ENCODE peak calls at places on chromosomes 4 and X, in six cellular contexts. N, J, F, R, W and O are unnamed samples. For H3K9me3, the result is how much of the 10 kb centered on the place peaks cover.

GRCh38 chr4:175090116-175090515 is 172.0 kb downstream of the ADAM29 start:
- DNase-seq in N (no peak), J (no peak), F (no peak), R (no peak), W (no peak), O (no peak)

GRCh38 chrX:48896611-48897011 is 957 bp downstream of the TIMM17B start:
- DNase-seq in N (no peak), J (no peak), F (no peak), R (no peak), W (no peak), O (no peak)

GRCh38 chr4:93684571-93684970 is 144.0 kb upstream of the ATOH1 start:
- DNase-seq in N (no peak), J (no peak), F (no peak), R (no peak), W (no peak), O (no peak)

GRCh38 chr4:120844528-120844921 is 78.0 kb downstream of the PRDM5 start:
- DNase-seq in N (no peak), J (no peak), F (no peak), R (peak), W (no peak), O (no peak)

GRCh38 chrX:55717521-55718497 is at the start of gene RRAGB:
- DNase-seq in N (peak), J (peak), F (peak), R (peak), W (peak), O (peak)

GRCh38 chr4:170875868-170876267 is 786.1 kb upstream of the AADAT start:
- DNase-seq in N (peak), J (peak), F (no peak), R (no peak), W (no peak), O (no peak)

GRCh38 chrX:131746491-131746968 is 202.7 kb downstream of the OR13H1 start:
- DNase-seq in N (peak), J (no peak), F (peak), R (peak), W (no peak), O (peak)

GRCh38 chr4:59838236-59838635 is 1361.9 kb upstream of the ADGRL3 start:
- DNase-seq in N (no peak), J (no peak), F (no peak), R (no peak), W (no peak), O (no peak)

GRCh38 chr4:119124314-119124713 is 11.3 kb upstream of the MYOZ2 start:
- DNase-seq in N (no peak), J (no peak), F (no peak), R (no peak), W (no peak), O (no peak)

GRCh38 chr4:135383889-135384288 is 1182.3 kb upstream of the PABPC4L start:
- DNase-seq in N (no peak), J (no peak), F (no peak), R (no peak), W (no peak), O (no peak)

GRCh38 chr4:33061727-33062126 is 2341.6 kb downstream of the PCDH7 start:
- DNase-seq in N (no peak), J (no peak), F (no peak), R (no peak), W (no peak), O (no peak)

GRCh38 chr4:1411436-1412375 is 5.5 kb upstream of the NKX1-1 start:
- DNase-seq in N (no peak), J (no peak), F (peak), R (no peak), W (no peak), O (no peak)

GRCh38 chr4:44479731-44480130 is 31.1 kb upstream of the KCTD8 start:
- DNase-seq in N (no peak), J (no peak), F (no peak), R (no peak), W (no peak), O (no peak)

GRCh38 chr4:128812360-128812958 is 3.0 kb downstream of the JADE1 start:
- DNase-seq in N (peak), J (peak), F (no peak), R (no peak), W (no peak), O (peak)

GRCh38 chr4:30863031-30863430 is 142.9 kb downstream of the PCDH7 start:
- DNase-seq in N (no peak), J (no peak), F (no peak), R (no peak), W (no peak), O (no peak)

GRCh38 chr4:38154681-38155588 is 194.7 kb downstream of the PTTG2 start:
- DNase-seq in N (no peak), J (no peak), F (no peak), R (no peak), W (no peak), O (no peak)

GRCh38 chrX:112837531-112837930 is 3.1 kb downstream of the AMOT start:
- DNase-seq in N (no peak), J (no peak), F (no peak), R (no peak), W (no peak), O (no peak)

GRCh38 chr4:174658246-174658645 is 136.0 kb upstream of the HPGD start:
- DNase-seq in N (no peak), J (no peak), F (no peak), R (no peak), W (no peak), O (no peak)

GRCh38 chr4:19455850-19456602 is 795.7 kb upstream of the SLIT2 start:
- DNase-seq in N (peak), J (no peak), F (no peak), R (no peak), W (no peak), O (no peak)

GRCh38 chr4:3531306-3531886 is 826 bp downstream of the LRPAP1 start:
- DNase-seq in N (no peak), J (no peak), F (no peak), R (no peak), W (no peak), O (no peak)

GRCh38 chrX:64908121-64908520 is 68.1 kb downstream of the ZC4H2 start:
- DNase-seq in N (no peak), J (no peak), F (no peak), R (no peak), W (no peak), O (no peak)

GRCh38 chr4:113822555-113823290 is 61.2 kb upstream of the CAMK2D start:
- DNase-seq in N (no peak), J (no peak), F (no peak), R (peak), W (no peak), O (no peak)

GRCh38 chr4:48909697-48910096 is 3.1 kb upstream of the OCIAD2 start:
- DNase-seq in N (peak), J (no peak), F (peak), R (no peak), W (peak), O (peak)

GRCh38 chrX:74467656-74468055 is 46.4 kb downstream of the SLC16A2 start:
- DNase-seq in N (no peak), J (no peak), F (no peak), R (no peak), W (no peak), O (no peak)
- H3K9me3 ChIP-seq in N (under half), J (under half), F (under half), R (under half), W (under half), O (under half)

GRCh38 chr4:8600686-8601085 is 8.1 kb downstream of the CPZ start:
- DNase-seq in N (no peak), J (no peak), F (no peak), R (no peak), W (no peak), O (no peak)

GRCh38 chr4:8599091-8599460 is 6.5 kb downstream of the CPZ start:
- DNase-seq in N (no peak), J (no peak), F (no peak), R (no peak), W (no peak), O (no peak)

GRCh38 chr4:8598391-8599090 is 6.0 kb downstream of the CPZ start:
- DNase-seq in N (no peak), J (no peak), F (no peak), R (no peak), W (no peak), O (no peak)

GRCh38 chr4:8600266-8600665 is 7.7 kb downstream of the CPZ start:
- DNase-seq in N (no peak), J (no peak), F (no peak), R (no peak), W (no peak), O (no peak)

DNA sequence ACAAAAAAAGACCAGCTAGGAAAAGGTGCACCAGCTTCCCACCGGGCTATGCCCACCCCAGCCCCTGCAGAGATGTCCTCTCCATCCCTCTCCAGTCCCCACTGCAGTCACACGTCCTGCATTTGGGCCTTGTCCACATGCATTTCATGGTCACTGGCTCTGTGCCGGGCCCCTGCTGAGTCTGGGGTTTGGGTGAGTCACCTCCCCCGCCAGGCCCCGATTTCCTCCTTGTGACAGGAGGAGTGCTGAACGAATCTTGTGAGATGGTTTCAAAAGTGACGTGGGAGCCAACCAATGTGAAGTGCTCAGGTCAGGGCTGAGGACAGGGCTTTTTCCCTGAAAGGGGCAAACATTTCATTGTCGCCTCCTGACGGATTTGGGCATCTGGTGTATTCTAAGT is 7.1 kb downstream of the CPZ start:
- DNase-seq in N (peak), J (no peak), F (peak), R (no peak), W (no peak), O (no peak)
- TF ChIP-seq ZNF274 in N (no peak), J (no peak), F (no peak), R (no peak), W (no peak), O (no peak)

DNA sequence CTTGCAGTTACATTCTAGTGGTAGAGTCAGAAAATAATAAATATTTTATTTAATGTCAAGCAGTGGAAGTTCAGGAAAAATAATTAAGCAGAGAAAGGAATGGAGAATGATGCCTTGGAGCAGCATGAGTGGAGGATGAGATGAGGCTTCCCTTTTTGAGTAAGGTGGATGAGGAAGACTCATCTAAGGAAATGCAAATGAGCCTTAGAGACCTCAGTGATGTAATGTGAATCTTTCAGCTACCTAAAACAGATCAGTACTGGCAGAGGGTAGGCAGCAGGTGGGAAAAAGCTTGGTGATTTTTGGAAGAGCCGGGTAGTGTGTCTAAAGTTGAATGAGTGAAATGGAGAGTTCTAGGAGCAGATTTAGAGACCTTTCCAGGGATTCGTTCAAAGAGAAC is 118.2 kb downstream of the GRID2 start:
- DNase-seq in N (no peak), J (no peak), F (no peak), R (no peak), W (no peak), O (no peak)
- H3K9me3 ChIP-seq in N (under half), J (under half), F (under half), R (under half), W (under half), O (under half)

GRCh38 chrX:130176942-130177341 is 5.2 kb downstream of the RAB33A start:
- DNase-seq in N (no peak), J (no peak), F (no peak), R (no peak), W (no peak), O (no peak)
- TF ChIP-seq ZNF274 in N (no peak), J (no peak), F (no peak), R (no peak), W (no peak), O (no peak)

GRCh38 chrX:40009890-40010289 is 87.9 kb downstream of the BCOR start:
- DNase-seq in N (no peak), J (no peak), F (no peak), R (no peak), W (no peak), O (no peak)
- H3K9me3 ChIP-seq in N (under half), J (under half), F (under half), R (under half), W (under half), O (under half)

GRCh38 chr4:77473509-77473908 is 132.1 kb upstream of the CXCL13 start:
- DNase-seq in N (peak), J (peak), F (peak), R (no peak), W (no peak), O (peak)

GRCh38 chr4:77466430-77466829 is 139.2 kb upstream of the CXCL13 start:
- DNase-seq in N (no peak), J (no peak), F (no peak), R (no peak), W (no peak), O (no peak)

DNA sequence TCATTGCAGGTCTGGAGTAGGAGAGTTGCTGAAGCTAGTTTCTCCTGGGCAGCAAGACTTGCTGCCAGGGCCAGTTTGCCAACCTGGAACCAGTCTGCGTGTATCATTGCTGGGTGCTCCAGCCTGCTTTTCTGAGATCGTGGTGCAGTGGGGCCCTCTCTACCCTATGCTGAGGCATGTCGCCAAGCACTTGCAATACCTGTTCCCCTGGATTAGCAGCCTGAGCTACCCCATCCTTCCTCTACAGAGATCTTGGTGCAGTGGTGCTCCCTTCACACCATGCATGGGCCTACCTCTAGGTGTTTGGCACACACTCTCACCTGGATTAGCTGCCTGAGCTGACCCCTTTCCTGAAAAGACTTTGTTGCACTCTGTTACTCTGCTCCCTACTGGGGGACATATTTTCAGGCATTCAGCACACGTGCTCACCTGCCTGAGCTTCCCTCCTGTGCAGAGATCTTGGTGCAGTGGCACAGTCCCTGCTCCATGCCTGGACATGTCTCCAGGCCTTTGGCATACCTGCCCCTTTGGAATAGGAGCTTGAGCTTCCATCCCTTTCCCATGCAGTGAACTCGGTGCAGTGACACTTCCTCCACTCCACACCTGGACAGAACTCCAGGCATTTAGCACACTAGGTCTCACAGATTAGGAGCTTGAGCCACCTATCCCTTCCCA is 133.7 kb upstream of the CXCL13 start:
- DNase-seq in N (no peak), J (no peak), F (no peak), R (no peak), W (no peak), O (no peak)
- TF ChIP-seq ZNF274 in N (no peak), J (no peak), F (no peak), R (no peak), W (no peak), O (no peak)

DNA sequence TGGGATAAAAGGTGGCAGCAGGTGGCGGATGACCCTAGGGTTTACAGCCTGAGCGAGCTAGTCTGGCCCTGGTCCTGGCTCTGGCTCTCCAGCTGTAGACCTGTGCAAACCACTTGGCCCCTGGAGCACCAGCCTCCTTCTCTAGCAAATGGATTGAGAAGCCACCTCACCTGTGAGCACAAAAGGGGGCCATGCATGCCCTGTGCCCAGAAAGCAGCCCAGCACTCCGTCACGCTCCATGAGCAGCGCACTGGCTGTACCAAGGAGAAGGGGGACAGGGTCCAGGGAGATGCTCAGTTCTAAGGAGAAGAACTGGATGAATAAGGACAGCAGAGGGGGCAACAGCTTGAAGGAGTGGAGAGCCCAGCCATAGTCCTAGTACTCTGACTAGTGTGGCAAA is 46.9 kb upstream of the C4orf50 start:
- DNase-seq in N (no peak), J (no peak), F (no peak), R (no peak), W (no peak), O (no peak)
- H3K9me3 ChIP-seq in N (under half), J (under half), F (under half), R (under half), W (under half), O (under half)

DNA sequence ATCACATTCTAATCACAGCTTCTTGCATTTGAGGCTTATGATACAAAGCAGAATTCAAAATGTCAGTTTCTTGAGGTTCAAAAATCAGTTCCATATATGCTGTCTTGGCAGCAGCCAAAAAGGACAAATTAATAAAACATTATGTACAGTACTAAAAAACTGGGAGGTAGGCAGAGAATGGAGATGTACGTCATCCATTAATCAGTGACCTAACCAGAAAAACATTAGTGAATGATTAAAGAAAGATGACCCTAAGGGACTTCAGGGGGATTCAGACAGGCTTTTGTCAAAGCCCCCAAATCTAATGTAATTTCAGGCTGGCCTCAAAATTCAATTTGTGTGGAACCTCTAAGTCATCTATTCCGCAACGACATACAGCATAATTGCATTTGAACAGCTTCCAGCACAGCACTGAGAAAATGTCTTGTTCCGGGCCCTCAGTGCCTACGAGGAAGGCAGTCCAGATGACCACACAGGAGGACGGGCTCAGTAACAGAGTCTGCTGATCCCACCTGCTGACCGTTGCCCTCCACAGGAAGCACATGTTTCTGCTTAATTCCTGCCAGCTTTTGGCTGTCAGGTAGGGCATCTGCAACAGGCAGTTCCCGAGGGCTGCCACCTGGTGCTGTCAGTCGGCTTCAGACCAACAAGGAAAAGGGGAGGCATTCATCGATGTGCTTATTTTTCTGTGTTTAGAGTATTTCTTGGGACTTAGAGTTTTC is 83.8 kb upstream of the HHIP start:
- DNase-seq in N (no peak), J (no peak), F (no peak), R (no peak), W (peak), O (no peak)
- TF ChIP-seq ZNF274 in N (no peak), J (no peak), F (no peak), R (no peak), W (no peak), O (no peak)